ENCODE peak calls at places on chromosomes 4 and X, in five cellular contexts. V is CD8-positive, alpha-beta memory T cell; P is HCT116; N is right atrium auricular region; S is GM23248. D is an unnamed sample.
A peak's percentile ranks its signal among the peaks of the same experiment; 100 is the strongest.

GRCh38 chr4:21469438-21470032 is 479.0 kb downstream of the KCNIP4 start:
- DNase-seq in P (no peak), V (no peak), N (no peak), S (peak; percentile 51), D (no peak)

GRCh38 chrX:19133784-19134183 is 11.5 kb upstream of the ADGRG2 start:
- DNase-seq in P (no peak), N (no peak), V (no peak), S (no peak), D (no peak)

GRCh38 chrX:93428497-93428896 is 244.9 kb downstream of the NAP1L3 start:
- DNase-seq in N (no peak), V (no peak), S (no peak), P (no peak), D (no peak)

GRCh38 chrX:106948641-106949040 is 28.4 kb downstream of the CLDN2 start:
- DNase-seq in P (no peak), S (peak; percentile 42), V (no peak), N (no peak), D (no peak)

GRCh38 chrX:133633162-133633561 is 217.9 kb upstream of the GPC4 start:
- DNase-seq in S (peak; percentile 20), P (no peak), V (no peak), N (no peak), D (no peak)

GRCh38 chr4:2290974-2291704 is 29.2 kb upstream of the MXD4 start:
- DNase-seq in P (no peak), N (no peak), V (peak; percentile 82), S (no peak), D (peak; percentile 39)

GRCh38 chr4:122827258-122827887 is 742 bp downstream of the FGF2 start:
- DNase-seq in N (peak; percentile 60), V (peak; percentile 6), P (no peak), S (peak; percentile 65), D (peak; percentile 12)

GRCh38 chr4:8754634-8755589 is 116.7 kb downstream of the HMX1 start:
- DNase-seq in S (no peak), V (no peak), P (no peak), N (no peak), D (no peak)

GRCh38 chrX:40262641-40263560 is 165.1 kb upstream of the BCOR start:
- DNase-seq in N (no peak), V (no peak), P (peak; percentile 7), S (peak; percentile 65), D (no peak)
- H3K27ac ChIP-seq in N (peak overlapping the region; percentile 61), V (no peak overlapping the region), P (peak overlapping the region; percentile 27), S (peak overlapping the region; percentile 66), D (no peak overlapping the region)

GRCh38 chr4:185592845-185593488 is 57.7 kb upstream of the PDLIM3 start:
- DNase-seq in S (no peak), P (no peak), N (no peak), V (no peak), D (no peak)
- H3K27ac ChIP-seq in S (no peak overlapping the region), P (no peak overlapping the region), N (peak overlapping the region; percentile 64), V (no peak overlapping the region), D (no peak overlapping the region)

GRCh38 chr4:87805971-87806370 is 6.6 kb downstream of the IBSP start:
- DNase-seq in P (no peak), V (no peak), S (peak; percentile 55), N (no peak), D (no peak)
- H3K27ac ChIP-seq in P (no peak overlapping the region), V (no peak overlapping the region), S (peak overlapping the region; percentile 67), N (no peak overlapping the region), D (no peak overlapping the region)

DNA sequence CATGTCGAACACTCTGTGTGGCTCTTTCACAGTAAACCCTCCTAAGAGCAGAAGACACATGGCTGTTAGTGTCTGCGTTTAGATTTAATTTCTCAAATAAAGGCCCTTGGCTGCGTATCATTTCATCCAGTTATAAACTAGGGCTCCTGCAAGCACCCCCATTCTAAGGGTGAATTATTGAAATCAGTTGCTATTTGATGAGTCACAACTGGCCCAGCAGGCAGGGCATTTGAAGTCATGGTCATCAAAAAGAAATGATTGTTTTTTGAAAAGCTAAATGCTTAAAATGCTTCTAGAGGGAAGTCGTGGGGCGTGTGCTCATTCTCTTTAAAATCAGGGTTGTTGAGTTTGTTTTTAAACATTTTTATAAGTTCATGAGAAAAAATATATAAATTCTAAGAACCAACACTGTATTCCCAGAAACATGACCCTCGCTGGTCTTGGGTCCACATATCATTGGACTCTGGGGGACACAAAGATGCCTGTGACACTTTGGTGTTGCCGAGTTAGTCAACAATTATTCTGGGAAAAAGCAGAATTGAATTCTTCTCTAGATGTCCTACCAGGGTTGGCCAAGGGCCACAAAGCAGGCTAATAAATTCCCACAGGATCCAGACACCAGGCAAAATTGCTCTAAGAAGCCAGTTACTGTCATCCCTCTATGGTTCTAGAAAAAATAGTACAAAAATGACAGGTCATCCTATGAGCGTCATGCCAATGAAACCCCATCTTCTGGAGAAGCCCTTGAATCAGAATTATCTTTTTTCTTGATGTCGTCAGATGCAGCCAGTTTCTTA is 99.5 kb upstream of the MYOZ2 start:
- DNase-seq in P (no peak), V (no peak), N (no peak), S (peak; percentile 57), D (no peak)
- H3K27ac ChIP-seq in P (no peak overlapping the region), V (no peak overlapping the region), N (peak overlapping the region; percentile 65), S (peak overlapping the region; percentile 14), D (no peak overlapping the region)

GRCh38 chr4:113978561-113979156 is 788 bp downstream of the ARSJ start:
- DNase-seq in P (no peak), N (no peak), S (peak; percentile 21), V (no peak), D (no peak)
- H3K27ac ChIP-seq in P (no peak overlapping the region), N (peak overlapping the region; percentile 89), S (peak overlapping the region; percentile 80), V (no peak overlapping the region), D (no peak overlapping the region)

DNA sequence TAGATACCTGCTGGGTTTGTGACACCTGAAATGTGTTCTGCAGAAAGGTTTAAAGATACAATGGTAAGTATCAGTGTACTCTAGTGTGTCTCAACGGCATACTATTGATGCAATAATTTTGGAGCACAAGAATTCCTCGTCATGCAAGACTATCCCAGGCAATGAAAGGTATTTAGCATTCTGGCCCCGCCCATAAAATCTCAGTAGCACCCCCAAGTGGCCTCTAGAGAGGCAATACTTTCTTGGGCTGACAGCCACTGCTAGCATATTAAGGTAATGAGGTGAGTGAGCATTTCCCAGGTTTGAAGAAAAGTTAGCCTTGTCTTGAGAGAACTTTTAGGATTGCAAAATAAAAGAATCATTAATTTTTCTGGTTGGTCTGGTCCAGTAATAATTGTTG is 24.0 kb downstream of the TAB3 start:
- DNase-seq in S (peak; percentile 3), N (no peak), P (no peak), V (no peak), D (no peak)
- H3K27ac ChIP-seq in S (no peak overlapping the region), N (no peak overlapping the region), P (no peak overlapping the region), V (no peak overlapping the region), D (no peak overlapping the region)

GRCh38 chrX:40084471-40084870 is 13.3 kb downstream of the BCOR start:
- DNase-seq in N (no peak), V (no peak), P (no peak), S (no peak), D (no peak)
- H3K27ac ChIP-seq in N (no peak overlapping the region), V (no peak overlapping the region), P (no peak overlapping the region), S (peak overlapping the region; percentile 42), D (no peak overlapping the region)

GRCh38 chr4:185392156-185392555 is 3.6 kb downstream of the LRP2BP start:
- DNase-seq in V (no peak), S (no peak), N (no peak), P (no peak), D (no peak)
- H3K27ac ChIP-seq in V (no peak overlapping the region), S (no peak overlapping the region), N (no peak overlapping the region), P (no peak overlapping the region), D (no peak overlapping the region)

GRCh38 chr4:185623444-185624247 is 88.3 kb upstream of the PDLIM3 start:
- DNase-seq in P (no peak), S (no peak), V (no peak), N (no peak), D (no peak)

GRCh38 chr4:185626798-185627197 is 91.5 kb upstream of the PDLIM3 start:
- DNase-seq in P (no peak), V (no peak), S (no peak), N (no peak), D (no peak)

GRCh38 chr4:185624248-185624568 is 88.9 kb upstream of the PDLIM3 start:
- DNase-seq in V (no peak), S (no peak), P (no peak), N (no peak), D (no peak)

GRCh38 chr4:185625503-185625902 is 90.2 kb upstream of the PDLIM3 start:
- DNase-seq in N (no peak), V (no peak), S (no peak), P (no peak), D (no peak)
- H3K27ac ChIP-seq in N (peak overlapping the region; percentile 59), V (no peak overlapping the region), S (no peak overlapping the region), P (no peak overlapping the region), D (no peak overlapping the region)

D was measured in CD4-positive, CD25-positive, alpha-beta regulatory T cell.